ENCODE peak calls at places on chromosomes 7 and 10, in six cellular contexts. Z, B, V, N, R and G are unnamed samples.

GRCh38 chr7:32631021-32631420 is 135.7 kb downstream of the AVL9 start:
- DNase-seq in Z (no peak), B (no peak), V (no peak), N (no peak), R (no peak), G (no peak)

GRCh38 chr7:13949450-13949849 is 40.0 kb downstream of the ETV1 start:
- DNase-seq in Z (no peak), B (no peak), V (peak; percentile 33), N (no peak), R (no peak), G (no peak)

GRCh38 chr7:147245274-147245673 is 1128.7 kb downstream of the CNTNAP2 start:
- DNase-seq in Z (peak; percentile 56), B (no peak), V (peak; percentile 12), N (peak; percentile 20), R (no peak), G (no peak)

GRCh38 chr7:15580604-15581351 is 19.0 kb upstream of the AGMO start:
- DNase-seq in Z (no peak), B (no peak), V (no peak), N (no peak), R (no peak), G (no peak)

GRCh38 chr7:127514499-127514898 is 70.9 kb downstream of the GCC1 start:
- DNase-seq in Z (no peak), B (no peak), V (no peak), N (peak; percentile 5), R (peak; percentile 29), G (no peak)

GRCh38 chr7:116524609-116525297 is at the start of gene CAV1:
- DNase-seq in Z (peak; percentile 66), B (peak; percentile 89), V (peak; percentile 79), N (peak; percentile 75), R (peak; percentile 92), G (peak; percentile 87)

GRCh38 chr10:126063353-126063791 is 167.0 kb downstream of the FANK1 start:
- DNase-seq in Z (no peak), B (no peak), V (no peak), N (no peak), R (peak; percentile 19), G (no peak)

GRCh38 chr7:42014625-42015412 is 222.2 kb downstream of the GLI3 start:
- DNase-seq in Z (peak; percentile 62), B (no peak), V (peak; percentile 26), N (peak; percentile 25), R (peak; percentile 44), G (peak; percentile 58)

GRCh38 chr7:155289107-155289506 is 8.6 kb upstream of the INSIG1 start:
- DNase-seq in Z (no peak), B (no peak), V (no peak), N (no peak), R (no peak), G (no peak)

GRCh38 chr10:114103286-114103685 is 59.6 kb downstream of the ADRB1 start:
- DNase-seq in Z (no peak), B (no peak), V (no peak), N (peak; percentile 34), R (peak; percentile 58), G (peak; percentile 67)

GRCh38 chr7:91033574-91033973 is 230.7 kb upstream of the FZD1 start:
- DNase-seq in Z (no peak), B (no peak), V (no peak), N (no peak), R (no peak), G (no peak)

GRCh38 chr7:91025906-91026390 is 238.3 kb upstream of the FZD1 start:
- DNase-seq in Z (no peak), B (no peak), V (no peak), N (no peak), R (no peak), G (no peak)

GRCh38 chr7:91031757-91032156 is 232.5 kb upstream of the FZD1 start:
- DNase-seq in Z (no peak), B (no peak), V (no peak), N (no peak), R (no peak), G (no peak)

GRCh38 chr7:91030680-91031079 is 233.6 kb upstream of the FZD1 start:
- DNase-seq in Z (no peak), B (no peak), V (no peak), N (no peak), R (no peak), G (no peak)

GRCh38 chr7:91029688-91030087 is 234.5 kb upstream of the FZD1 start:
- DNase-seq in Z (no peak), B (no peak), V (no peak), N (no peak), R (no peak), G (no peak)
- H3K27ac ChIP-seq in Z (no peak overlapping the region), B (no peak overlapping the region), V (no peak overlapping the region), N (no peak overlapping the region), R (no peak overlapping the region), G (no peak overlapping the region)

GRCh38 chr10:37747081-37747480 is 110.3 kb downstream of the ZNF248 start:
- DNase-seq in Z (no peak), B (no peak), V (no peak), N (no peak), R (no peak), G (no peak)

GRCh38 chr10:37736120-37736519 is 121.3 kb downstream of the ZNF248 start:
- DNase-seq in Z (no peak), B (no peak), V (no peak), N (no peak), R (no peak), G (no peak)

GRCh38 chr10:37739181-37739580 is 118.2 kb downstream of the ZNF248 start:
- DNase-seq in Z (no peak), B (no peak), V (no peak), N (no peak), R (no peak), G (no peak)

GRCh38 chr10:37737336-37737735 is 120.1 kb downstream of the ZNF248 start:
- DNase-seq in Z (no peak), B (no peak), V (no peak), N (no peak), R (no peak), G (no peak)

DNA sequence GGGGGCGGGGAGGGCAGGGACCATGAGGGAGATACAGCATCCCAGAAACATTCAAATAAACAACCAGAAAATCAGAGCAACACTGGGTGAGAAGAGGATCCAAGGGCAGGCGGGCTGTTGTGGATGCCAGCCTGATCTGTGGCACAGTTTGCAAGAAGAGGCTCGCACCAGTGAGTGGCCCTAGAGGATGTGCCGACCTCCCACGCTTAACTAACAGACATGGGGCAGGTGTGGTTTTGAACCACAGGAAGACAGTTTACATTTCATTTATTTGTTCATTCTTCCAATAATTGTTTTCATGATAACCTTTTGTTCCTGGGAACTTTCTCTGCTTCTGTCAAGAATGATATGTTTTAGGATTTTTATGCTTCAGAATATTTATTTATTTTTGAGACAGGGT is 115.6 kb downstream of the ZNF248 start:
- DNase-seq in Z (no peak), B (no peak), V (no peak), N (no peak), R (no peak), G (no peak)
- TF ChIP-seq POLR2AphosphoS5 in Z (no peak), B (no peak), V (no peak), N (no peak), R (no peak), G (no peak)

GRCh38 chr7:79436378-79436777 is 17.1 kb downstream of the MAGI2 start:
- DNase-seq in Z (no peak), B (no peak), V (no peak), N (no peak), R (no peak), G (no peak)

GRCh38 chr7:79434098-79434497 is 19.4 kb downstream of the MAGI2 start:
- DNase-seq in Z (no peak), B (no peak), V (no peak), N (no peak), R (no peak), G (no peak)

GRCh38 chr7:79430391-79430790 is 23.1 kb downstream of the MAGI2 start:
- DNase-seq in Z (no peak), B (no peak), V (no peak), N (no peak), R (no peak), G (no peak)

GRCh38 chr7:79434867-79435266 is 18.6 kb downstream of the MAGI2 start:
- DNase-seq in Z (no peak), B (no peak), V (no peak), N (no peak), R (no peak), G (no peak)
- H3K27ac ChIP-seq in Z (no peak overlapping the region), B (no peak overlapping the region), V (no peak overlapping the region), N (no peak overlapping the region), R (no peak overlapping the region), G (no peak overlapping the region)

GRCh38 chr7:87220026-87220733 is 648 bp upstream of the TMEM243 start:
- DNase-seq in Z (peak; percentile 56), B (peak; percentile 96), V (peak; percentile 90), N (peak; percentile 86), R (peak; percentile 61), G (no peak)
- TF ChIP-seq POLR2AphosphoS5 in Z (no peak), B (peak; percentile 98), V (peak; percentile 92), N (peak; percentile 81), R (peak; percentile 91), G (peak; percentile 86)